ENCODE peak calls at places on chromosome 22, in seven cellular contexts. One of them, this sample, is unnamed. For H3K4me1, the result is how much of the 10 kb centered on the place peaks cover.

GRCh38 chr22:46001046-46001425 is 24.1 kb upstream of the WNT7B start:
- DNase-seq in transverse colon: no peak
- DNase-seq in H1: no peak
- DNase-seq in A549: no peak
- DNase-seq in suprapubic skin: peak
- DNase-seq in K562: no peak
- DNase-seq in tibial nerve: no peak
- DNase-seq in this sample: no peak

GRCh38 chr22:21632237-21632895 is at the start of gene CCDC116:
- DNase-seq in transverse colon: peak
- DNase-seq in H1: peak
- DNase-seq in A549: peak
- DNase-seq in suprapubic skin: no peak
- DNase-seq in K562: peak
- DNase-seq in tibial nerve: no peak
- DNase-seq in this sample: no peak

GRCh38 chr22:20062766-20063083 is 17.3 kb upstream of the DGCR8 start:
- DNase-seq in transverse colon: no peak
- DNase-seq in H1: no peak
- DNase-seq in A549: no peak
- DNase-seq in suprapubic skin: no peak
- DNase-seq in K562: no peak
- DNase-seq in tibial nerve: no peak
- DNase-seq in this sample: no peak

GRCh38 chr22:17980638-17981051 is 43.7 kb downstream of the MICAL3 start:
- DNase-seq in transverse colon: peak
- DNase-seq in H1: no peak
- DNase-seq in A549: no peak
- DNase-seq in suprapubic skin: no peak
- DNase-seq in K562: peak
- DNase-seq in tibial nerve: peak
- DNase-seq in this sample: no peak

GRCh38 chr22:17093081-17093480 is 8.3 kb downstream of the IL17RA start:
- DNase-seq in transverse colon: no peak
- DNase-seq in H1: no peak
- DNase-seq in A549: no peak
- DNase-seq in suprapubic skin: peak
- DNase-seq in K562: no peak
- DNase-seq in tibial nerve: no peak
- DNase-seq in this sample: no peak

GRCh38 chr22:19619144-19620009 is 94.9 kb upstream of the SEPTIN5 start:
- DNase-seq in transverse colon: no peak
- DNase-seq in H1: no peak
- DNase-seq in A549: no peak
- DNase-seq in suprapubic skin: no peak
- DNase-seq in K562: no peak
- DNase-seq in tibial nerve: no peak
- DNase-seq in this sample: no peak

GRCh38 chr22:48376428-48376827 is 1451.2 kb downstream of the BRD1 start:
- DNase-seq in transverse colon: no peak
- DNase-seq in H1: peak
- DNase-seq in A549: no peak
- DNase-seq in suprapubic skin: no peak
- DNase-seq in K562: no peak
- DNase-seq in tibial nerve: no peak
- DNase-seq in this sample: no peak

GRCh38 chr22:21012446-21013407 is 2.2 kb upstream of the P2RX6 start:
- DNase-seq in transverse colon: no peak
- DNase-seq in H1: no peak
- DNase-seq in A549: no peak
- DNase-seq in suprapubic skin: no peak
- DNase-seq in K562: no peak
- DNase-seq in tibial nerve: no peak
- DNase-seq in this sample: peak

GRCh38 chr22:23264610-23265388 is 84.5 kb downstream of the BCR start:
- DNase-seq in transverse colon: no peak
- DNase-seq in H1: no peak
- DNase-seq in A549: no peak
- DNase-seq in suprapubic skin: no peak
- DNase-seq in K562: peak
- DNase-seq in tibial nerve: peak
- DNase-seq in this sample: peak

GRCh38 chr22:46107089-46107664 is 43.1 kb upstream of the PPARA start:
- DNase-seq in transverse colon: peak
- DNase-seq in H1: no peak
- DNase-seq in A549: no peak
- DNase-seq in suprapubic skin: no peak
- DNase-seq in K562: no peak
- DNase-seq in tibial nerve: no peak
- DNase-seq in this sample: no peak

GRCh38 chr22:43302462-43303109 is 40.6 kb downstream of the SCUBE1 start:
- DNase-seq in transverse colon: no peak
- DNase-seq in H1: no peak
- DNase-seq in A549: no peak
- DNase-seq in suprapubic skin: no peak
- DNase-seq in K562: no peak
- DNase-seq in tibial nerve: no peak
- DNase-seq in this sample: no peak

GRCh38 chr22:34914871-34915270 is 151.1 kb upstream of the ISX start:
- DNase-seq in transverse colon: no peak
- DNase-seq in H1: no peak
- DNase-seq in A549: no peak
- DNase-seq in suprapubic skin: no peak
- DNase-seq in K562: no peak
- DNase-seq in tibial nerve: no peak
- DNase-seq in this sample: no peak

GRCh38 chr22:24497879-24498278 is 2.7 kb downstream of the UPB1 start:
- DNase-seq in transverse colon: no peak
- DNase-seq in H1: no peak
- DNase-seq in A549: no peak
- DNase-seq in suprapubic skin: no peak
- DNase-seq in K562: no peak
- DNase-seq in tibial nerve: no peak
- DNase-seq in this sample: no peak

GRCh38 chr22:35892192-35892591 is 136.4 kb downstream of the RBFOX2 start:
- DNase-seq in transverse colon: no peak
- DNase-seq in H1: no peak
- DNase-seq in A549: no peak
- DNase-seq in suprapubic skin: no peak
- DNase-seq in K562: no peak
- DNase-seq in tibial nerve: no peak
- DNase-seq in this sample: no peak

GRCh38 chr22:19450363-19451175 is 3.1 kb upstream of the C22orf39 start:
- DNase-seq in transverse colon: no peak
- DNase-seq in H1: no peak
- DNase-seq in A549: no peak
- DNase-seq in suprapubic skin: no peak
- DNase-seq in K562: no peak
- DNase-seq in tibial nerve: no peak
- DNase-seq in this sample: no peak

GRCh38 chr22:21702700-21703683 is 32.6 kb downstream of the YPEL1 start:
- DNase-seq in transverse colon: no peak
- DNase-seq in H1: no peak
- DNase-seq in A549: no peak
- DNase-seq in suprapubic skin: no peak
- DNase-seq in K562: peak
- DNase-seq in tibial nerve: no peak
- DNase-seq in this sample: no peak

GRCh38 chr22:19686946-19687345 is 27.4 kb upstream of the SEPTIN5 start:
- DNase-seq in transverse colon: no peak
- DNase-seq in H1: no peak
- DNase-seq in A549: no peak
- DNase-seq in suprapubic skin: no peak
- DNase-seq in K562: peak
- DNase-seq in tibial nerve: no peak
- DNase-seq in this sample: no peak

GRCh38 chr22:47396105-47396504 is 633.7 kb downstream of the TBC1D22A start:
- DNase-seq in transverse colon: no peak
- DNase-seq in H1: no peak
- DNase-seq in A549: no peak
- DNase-seq in suprapubic skin: peak
- DNase-seq in K562: no peak
- DNase-seq in tibial nerve: no peak
- DNase-seq in this sample: no peak

GRCh38 chr22:49958961-49959781 is 1.4 kb upstream of the PIM3 start:
- DNase-seq in transverse colon: peak
- DNase-seq in H1: no peak
- DNase-seq in A549: no peak
- DNase-seq in suprapubic skin: peak
- DNase-seq in K562: peak
- DNase-seq in tibial nerve: no peak
- DNase-seq in this sample: peak
- H3K4me1 ChIP-seq in transverse colon: under half
- H3K4me1 ChIP-seq in H1: under half
- H3K4me1 ChIP-seq in A549: under half
- H3K4me1 ChIP-seq in suprapubic skin: half or more
- H3K4me1 ChIP-seq in K562: under half
- H3K4me1 ChIP-seq in tibial nerve: under half
- H3K4me1 ChIP-seq in this sample: under half

DNA sequence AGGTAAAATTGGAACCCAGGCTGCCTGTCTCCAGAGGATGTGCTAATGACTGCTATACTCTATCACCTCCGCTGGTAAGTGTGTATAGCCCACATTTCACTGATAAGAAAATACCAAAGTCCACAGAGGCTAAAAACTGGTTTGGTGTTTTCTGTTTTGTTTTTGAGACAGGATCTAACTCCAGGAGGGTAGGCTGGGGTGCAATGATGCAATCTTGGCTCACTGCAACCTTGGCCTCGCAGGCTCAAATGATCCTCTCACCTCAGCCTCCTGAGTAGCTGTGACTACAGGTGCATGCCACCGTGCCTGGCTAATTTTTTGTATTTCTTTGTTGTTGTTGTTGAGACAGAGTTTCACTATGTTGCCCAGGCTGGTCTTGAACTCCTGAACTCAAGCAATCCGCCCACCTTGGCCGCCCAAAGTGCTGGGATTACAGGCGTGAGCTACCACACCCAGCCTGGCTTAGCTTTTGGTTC is 409.8 kb downstream of the LARGE1 start:
- DNase-seq in transverse colon: no peak
- DNase-seq in H1: no peak
- DNase-seq in A549: no peak
- DNase-seq in suprapubic skin: no peak
- DNase-seq in K562: no peak
- DNase-seq in tibial nerve: no peak
- DNase-seq in this sample: no peak
- TF ChIP-seq EP300 in transverse colon: no peak
- TF ChIP-seq EP300 in H1: no peak
- TF ChIP-seq EP300 in A549: no peak
- TF ChIP-seq EP300 in suprapubic skin: no peak
- TF ChIP-seq EP300 in K562: no peak
- TF ChIP-seq EP300 in tibial nerve: no peak
- TF ChIP-seq EP300 in this sample: no peak

GRCh38 chr22:37638351-37639069 is 959 bp upstream of the SH3BP1 start:
- DNase-seq in transverse colon: peak
- DNase-seq in H1: no peak
- DNase-seq in A549: no peak
- DNase-seq in suprapubic skin: no peak
- DNase-seq in K562: no peak
- DNase-seq in tibial nerve: no peak
- DNase-seq in this sample: peak

GRCh38 chr22:37641251-37641949 is 1.9 kb downstream of the SH3BP1 start:
- DNase-seq in transverse colon: peak
- DNase-seq in H1: no peak
- DNase-seq in A549: no peak
- DNase-seq in suprapubic skin: no peak
- DNase-seq in K562: no peak
- DNase-seq in tibial nerve: no peak
- DNase-seq in this sample: no peak

GRCh38 chr22:37640591-37641250 is 1.3 kb downstream of the SH3BP1 start:
- DNase-seq in transverse colon: peak
- DNase-seq in H1: no peak
- DNase-seq in A549: no peak
- DNase-seq in suprapubic skin: no peak
- DNase-seq in K562: no peak
- DNase-seq in tibial nerve: no peak
- DNase-seq in this sample: no peak

GRCh38 chr22:37639070-37639760 is at the start of gene SH3BP1:
- DNase-seq in transverse colon: peak
- DNase-seq in H1: peak
- DNase-seq in A549: no peak
- DNase-seq in suprapubic skin: no peak
- DNase-seq in K562: peak
- DNase-seq in tibial nerve: no peak
- DNase-seq in this sample: peak

DNA sequence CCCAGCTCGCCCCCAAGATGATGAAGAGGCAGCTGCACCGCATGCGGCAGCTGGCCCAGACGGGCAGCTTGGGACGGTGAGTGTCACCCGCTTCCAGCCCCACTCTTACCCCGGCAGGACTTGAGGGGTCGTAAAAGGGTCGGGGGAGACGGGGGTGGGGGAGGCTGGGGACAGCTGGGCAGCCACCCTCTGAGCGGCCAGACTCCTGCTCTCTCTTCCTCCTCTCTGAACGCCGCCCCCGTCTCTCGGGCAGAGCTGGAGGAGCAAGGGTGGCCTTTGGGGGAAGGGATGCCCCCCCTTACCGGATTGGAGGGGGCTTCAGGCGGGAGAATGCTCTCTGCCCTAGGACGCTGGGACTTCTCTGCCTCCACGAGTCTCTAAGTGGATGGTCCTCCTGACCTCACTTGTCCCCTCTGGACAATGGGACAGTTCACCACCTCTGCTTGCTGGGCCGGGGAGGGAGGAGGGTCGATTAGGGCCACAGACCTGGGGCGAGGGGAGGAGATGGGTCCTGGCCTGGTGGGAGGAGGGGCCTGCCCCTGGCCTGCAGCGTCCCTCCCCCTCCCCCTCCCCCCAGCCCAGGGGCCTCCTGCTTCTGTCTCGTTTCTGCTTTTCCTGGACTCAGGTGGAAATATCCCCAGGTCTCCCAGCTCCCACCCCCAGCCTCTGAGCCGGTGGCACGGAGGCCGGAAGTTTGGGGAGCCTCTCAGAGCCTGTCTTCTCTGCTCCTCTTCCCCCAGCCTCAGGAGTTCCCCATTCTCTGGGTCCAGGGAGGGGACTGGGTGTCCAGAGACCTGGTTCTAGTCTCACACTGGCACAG is 512 bp downstream of the SH3BP1 start:
- DNase-seq in transverse colon: peak
- DNase-seq in H1: no peak
- DNase-seq in A549: no peak
- DNase-seq in suprapubic skin: no peak
- DNase-seq in K562: peak
- DNase-seq in tibial nerve: no peak
- DNase-seq in this sample: no peak
- H3K4me1 ChIP-seq in transverse colon: half or more
- H3K4me1 ChIP-seq in H1: under half
- H3K4me1 ChIP-seq in A549: under half
- H3K4me1 ChIP-seq in suprapubic skin: half or more
- H3K4me1 ChIP-seq in K562: under half
- H3K4me1 ChIP-seq in tibial nerve: under half
- H3K4me1 ChIP-seq in this sample: under half

DNA sequence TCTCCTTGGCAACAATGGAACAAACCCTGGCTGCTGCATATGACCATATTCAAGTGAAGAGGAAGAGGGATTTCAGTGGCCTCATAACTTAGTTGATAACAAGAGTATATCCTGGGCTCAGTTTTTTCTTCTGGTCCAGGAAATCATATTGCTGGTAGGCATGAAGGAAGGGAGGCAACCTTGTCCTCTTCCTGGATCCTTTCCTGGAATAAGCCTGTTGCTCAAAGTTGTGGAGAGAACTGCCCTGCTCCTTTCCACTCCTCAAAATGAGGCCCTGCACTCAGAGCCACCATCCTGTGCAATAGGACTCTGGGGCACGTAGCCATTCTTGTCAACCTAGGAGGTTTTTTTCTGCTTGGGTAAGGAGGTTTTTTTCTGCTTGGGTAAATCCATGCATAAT is 128.7 kb upstream of the PITPNB start:
- DNase-seq in transverse colon: no peak
- DNase-seq in H1: no peak
- DNase-seq in A549: no peak
- DNase-seq in suprapubic skin: no peak
- DNase-seq in K562: no peak
- DNase-seq in tibial nerve: no peak
- DNase-seq in this sample: no peak
- TF ChIP-seq EP300 in transverse colon: no peak
- TF ChIP-seq EP300 in H1: no peak
- TF ChIP-seq EP300 in A549: no peak
- TF ChIP-seq EP300 in suprapubic skin: no peak
- TF ChIP-seq EP300 in K562: no peak
- TF ChIP-seq EP300 in tibial nerve: peak
- TF ChIP-seq EP300 in this sample: no peak

This sample was measured in ovary.